ENCODE peak calls at places on chromosomes 6 and 20, in four cellular contexts. One of them, this sample, is unnamed.
A peak's percentile ranks its signal among the peaks of the same experiment; 100 is the strongest.

GRCh38 chr20:22584630-22584921 is 204 bp upstream of the FOXA2 start:
- DNase-seq in WTC11: peak; percentile 66
- DNase-seq in GM12878: no peak
- DNase-seq in H1: no peak
- DNase-seq in this sample: peak; percentile 70

GRCh38 chr6:52141596-52141995 is 44.6 kb upstream of the IL17A start:
- DNase-seq in WTC11: no peak
- DNase-seq in GM12878: no peak
- DNase-seq in H1: no peak
- DNase-seq in this sample: no peak

GRCh38 chr6:33118525-33119123 is 42.8 kb downstream of the HLA-DPB1 start:
- DNase-seq in WTC11: no peak
- DNase-seq in GM12878: no peak
- DNase-seq in H1: no peak
- DNase-seq in this sample: peak; percentile 66

GRCh38 chr6:72363844-72364740 is 257.8 kb upstream of the KCNQ5 start:
- DNase-seq in WTC11: no peak
- DNase-seq in GM12878: no peak
- DNase-seq in H1: no peak
- DNase-seq in this sample: no peak

GRCh38 chr20:15889073-15889923 is 684.0 kb downstream of the KIF16B start:
- DNase-seq in WTC11: no peak
- DNase-seq in GM12878: no peak
- DNase-seq in H1: no peak
- DNase-seq in this sample: no peak

GRCh38 chr20:16752082-16752481 is 3.9 kb downstream of the OTOR start:
- DNase-seq in WTC11: no peak
- DNase-seq in GM12878: no peak
- DNase-seq in H1: no peak
- DNase-seq in this sample: no peak

GRCh38 chr6:235763-236360 is 56.4 kb upstream of the DUSP22 start:
- DNase-seq in WTC11: no peak
- DNase-seq in GM12878: peak; percentile 85
- DNase-seq in H1: no peak
- DNase-seq in this sample: peak; percentile 34

GRCh38 chr20:13119583-13119982 is 101.5 kb upstream of the ISM1 start:
- DNase-seq in WTC11: peak; percentile 17
- DNase-seq in GM12878: no peak
- DNase-seq in H1: peak; percentile 15
- DNase-seq in this sample: peak; percentile 84

GRCh38 chr6:97026298-97026697 is 101.8 kb downstream of the KLHL32 start:
- DNase-seq in WTC11: no peak
- DNase-seq in GM12878: no peak
- DNase-seq in H1: no peak
- DNase-seq in this sample: no peak

GRCh38 chr6:35728663-35729348 is 8.0 kb upstream of the ARMC12 start:
- DNase-seq in WTC11: no peak
- DNase-seq in GM12878: no peak
- DNase-seq in H1: no peak
- DNase-seq in this sample: no peak

GRCh38 chr20:37643400-37643799 is 50.4 kb upstream of the CTNNBL1 start:
- DNase-seq in WTC11: no peak
- DNase-seq in GM12878: no peak
- DNase-seq in H1: no peak
- DNase-seq in this sample: no peak

GRCh38 chr6:106558364-106558763 is 70.9 kb downstream of the RTN4IP1 start:
- DNase-seq in WTC11: no peak
- DNase-seq in GM12878: no peak
- DNase-seq in H1: no peak
- DNase-seq in this sample: peak; percentile 76

GRCh38 chr20:34604980-34605788 is 46.7 kb downstream of the MAP1LC3A start:
- DNase-seq in WTC11: no peak
- DNase-seq in GM12878: no peak
- DNase-seq in H1: no peak
- DNase-seq in this sample: no peak

GRCh38 chr6:109336221-109336955 is 45.9 kb downstream of the CD164 start:
- DNase-seq in WTC11: no peak
- DNase-seq in GM12878: no peak
- DNase-seq in H1: no peak
- DNase-seq in this sample: no peak

GRCh38 chr20:56766528-56766927 is 137.4 kb downstream of the TFAP2C start:
- DNase-seq in WTC11: no peak
- DNase-seq in GM12878: no peak
- DNase-seq in H1: no peak
- DNase-seq in this sample: no peak

GRCh38 chr6:157594292-157594691 is 213.3 kb downstream of the ZDHHC14 start:
- DNase-seq in WTC11: no peak
- DNase-seq in GM12878: no peak
- DNase-seq in H1: no peak
- DNase-seq in this sample: no peak

GRCh38 chr6:158767714-158768113 is 51.5 kb downstream of the EZR start:
- DNase-seq in WTC11: no peak
- DNase-seq in GM12878: no peak
- DNase-seq in H1: no peak
- DNase-seq in this sample: no peak

GRCh38 chr6:29631209-29631810 is 1.7 kb downstream of the GABBR1 start:
- DNase-seq in WTC11: peak; percentile 36
- DNase-seq in GM12878: no peak
- DNase-seq in H1: no peak
- DNase-seq in this sample: no peak

GRCh38 chr6:156166093-156166492 is 611.1 kb upstream of the ARID1B start:
- DNase-seq in WTC11: no peak
- DNase-seq in GM12878: no peak
- DNase-seq in H1: no peak
- DNase-seq in this sample: no peak

DNA sequence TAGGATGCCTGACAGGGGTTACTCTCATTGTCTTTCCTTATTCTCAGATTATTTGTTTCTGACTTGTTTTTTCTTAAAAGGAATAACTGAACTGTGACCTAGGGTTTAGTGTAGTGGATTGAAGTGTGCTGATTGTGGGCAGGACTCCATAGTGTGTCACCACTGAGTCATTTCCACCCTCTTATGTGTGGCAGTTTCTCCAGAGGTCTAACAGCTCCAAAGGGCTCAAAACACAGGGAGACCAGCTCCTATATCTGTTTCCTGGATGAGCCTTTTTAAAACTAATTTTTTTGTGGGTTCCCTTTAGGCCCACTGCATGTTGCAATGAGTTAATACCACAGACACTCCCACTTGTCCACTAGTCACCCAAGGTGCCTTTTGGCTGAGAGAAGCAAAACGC is 951.1 kb upstream of the ADGRB3 start:
- DNase-seq in WTC11: no peak
- DNase-seq in GM12878: no peak
- DNase-seq in H1: no peak
- DNase-seq in this sample: no peak
- TF ChIP-seq ATF3 in WTC11: no peak
- TF ChIP-seq ATF3 in GM12878: no peak
- TF ChIP-seq ATF3 in H1: no peak
- TF ChIP-seq ATF3 in this sample: no peak

GRCh38 chr20:19427480-19427879 is 215.0 kb downstream of the SLC24A3 start:
- DNase-seq in WTC11: peak; percentile 31
- DNase-seq in GM12878: no peak
- DNase-seq in H1: no peak
- DNase-seq in this sample: no peak
- TF ChIP-seq ATF3 in WTC11: no peak
- TF ChIP-seq ATF3 in GM12878: no peak
- TF ChIP-seq ATF3 in H1: no peak
- TF ChIP-seq ATF3 in this sample: no peak

GRCh38 chr6:5854900-5855299 is 151.8 kb downstream of the NRN1 start:
- DNase-seq in WTC11: no peak
- DNase-seq in GM12878: no peak
- DNase-seq in H1: no peak
- DNase-seq in this sample: no peak

GRCh38 chr6:5846889-5847288 is 159.8 kb downstream of the NRN1 start:
- DNase-seq in WTC11: no peak
- DNase-seq in GM12878: no peak
- DNase-seq in H1: no peak
- DNase-seq in this sample: no peak

GRCh38 chr6:5855787-5856186 is 150.9 kb downstream of the NRN1 start:
- DNase-seq in WTC11: no peak
- DNase-seq in GM12878: no peak
- DNase-seq in H1: no peak
- DNase-seq in this sample: no peak

GRCh38 chr6:5850848-5851255 is 155.9 kb downstream of the NRN1 start:
- DNase-seq in WTC11: peak; percentile 84
- DNase-seq in GM12878: no peak
- DNase-seq in H1: peak; percentile 62
- DNase-seq in this sample: no peak

GRCh38 chr6:5851261-5851757 is 155.4 kb downstream of the NRN1 start:
- DNase-seq in WTC11: peak; percentile 80
- DNase-seq in GM12878: no peak
- DNase-seq in H1: peak; percentile 38
- DNase-seq in this sample: no peak
- TF ChIP-seq ATF3 in WTC11: no peak
- TF ChIP-seq ATF3 in GM12878: no peak
- TF ChIP-seq ATF3 in H1: no peak
- TF ChIP-seq ATF3 in this sample: no peak

GRCh38 chr6:118469468-118469867 is 78.6 kb upstream of the PLN start:
- DNase-seq in WTC11: no peak
- DNase-seq in GM12878: no peak
- DNase-seq in H1: no peak
- DNase-seq in this sample: peak; percentile 44
- TF ChIP-seq ATF3 in WTC11: no peak
- TF ChIP-seq ATF3 in GM12878: no peak
- TF ChIP-seq ATF3 in H1: no peak
- TF ChIP-seq ATF3 in this sample: peak; percentile 95

GRCh38 chr20:45432294-45432693 is 16.4 kb downstream of the PIGT start:
- DNase-seq in WTC11: no peak
- DNase-seq in GM12878: peak; percentile 76
- DNase-seq in H1: no peak
- DNase-seq in this sample: no peak
- TF ChIP-seq ATF3 in WTC11: no peak
- TF ChIP-seq ATF3 in GM12878: no peak
- TF ChIP-seq ATF3 in H1: no peak
- TF ChIP-seq ATF3 in this sample: no peak

GRCh38 chr6:57423468-57423867 is 106.0 kb downstream of the PRIM2 start:
- DNase-seq in WTC11: peak; percentile 18
- DNase-seq in GM12878: no peak
- DNase-seq in H1: peak; percentile 67
- DNase-seq in this sample: no peak

DNA sequence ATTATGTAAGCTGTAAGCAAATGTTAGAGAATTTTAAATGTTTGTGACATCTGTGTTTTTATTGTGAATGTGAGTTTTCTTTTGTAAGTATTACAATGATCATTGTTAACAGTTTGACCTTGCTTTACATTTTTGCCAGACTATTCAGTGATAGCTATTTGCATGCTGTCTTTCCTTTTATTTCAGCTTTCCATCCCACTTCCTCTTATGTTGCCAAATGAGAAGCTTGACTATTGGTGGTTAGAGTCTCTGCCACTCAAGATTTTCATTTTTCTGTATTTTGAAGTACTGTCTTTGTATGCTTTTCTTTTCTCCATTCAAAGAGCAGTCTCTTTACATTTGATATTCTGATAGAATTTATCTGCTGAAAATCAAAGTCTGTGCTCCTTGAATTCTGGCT is 104.1 kb downstream of the PRIM2 start:
- DNase-seq in WTC11: no peak
- DNase-seq in GM12878: peak; percentile 24
- DNase-seq in H1: no peak
- DNase-seq in this sample: no peak
- TF ChIP-seq ATF3 in WTC11: no peak
- TF ChIP-seq ATF3 in GM12878: no peak
- TF ChIP-seq ATF3 in H1: no peak
- TF ChIP-seq ATF3 in this sample: no peak

DNA sequence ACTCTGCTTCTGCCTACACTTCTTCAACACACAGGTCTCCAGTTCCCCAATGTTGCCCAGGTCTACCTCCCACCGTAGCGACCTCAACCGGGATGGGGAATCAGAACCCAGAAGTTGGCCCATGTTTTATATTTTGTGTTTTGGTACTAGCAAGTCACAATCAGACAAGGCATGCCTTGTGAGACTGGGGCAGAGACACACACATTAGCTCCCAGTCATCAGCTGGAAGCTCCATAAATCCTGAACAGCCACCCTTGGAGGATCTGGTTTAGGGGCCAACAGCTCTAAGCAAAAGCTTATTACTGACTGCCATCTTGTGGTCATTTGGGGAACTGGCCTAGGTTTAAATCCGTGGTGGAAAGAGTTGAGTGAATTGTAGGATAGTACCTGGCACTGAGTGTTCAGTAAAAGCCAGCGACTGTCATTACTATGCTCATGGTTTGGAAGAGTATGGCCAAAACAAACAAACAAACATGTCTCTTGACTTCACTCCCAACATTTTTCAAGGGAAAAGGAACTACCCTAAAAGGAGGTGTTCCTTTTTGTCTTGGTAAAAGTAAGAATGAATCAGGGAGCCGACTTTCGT is 40.5 kb downstream of the PIM1 start:
- DNase-seq in WTC11: peak; percentile 81
- DNase-seq in GM12878: peak; percentile 26
- DNase-seq in H1: peak; percentile 59
- DNase-seq in this sample: peak; percentile 81
- TF ChIP-seq ATF3 in WTC11: no peak
- TF ChIP-seq ATF3 in GM12878: no peak
- TF ChIP-seq ATF3 in H1: no peak
- TF ChIP-seq ATF3 in this sample: no peak

DNA sequence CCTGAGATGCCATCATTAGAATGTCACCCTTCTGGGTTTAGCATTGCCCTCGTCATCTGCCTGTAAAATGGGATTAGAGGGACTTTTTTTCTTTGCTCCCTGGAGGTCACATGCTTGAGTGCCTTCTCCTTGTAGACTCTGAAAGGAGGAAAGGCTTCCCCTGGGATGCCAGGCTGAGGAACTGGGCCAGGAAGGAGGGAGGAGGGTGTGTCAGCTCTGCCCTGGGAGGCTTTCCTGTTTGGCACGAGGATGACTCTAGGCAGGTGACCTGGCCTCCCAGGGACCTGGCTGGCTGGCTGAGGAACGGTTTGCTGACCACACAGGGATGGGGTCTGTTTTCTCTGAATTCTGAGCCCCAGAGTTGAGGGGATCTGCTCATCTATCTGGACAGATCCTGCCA is 137.9 kb upstream of the RNF24 start:
- DNase-seq in WTC11: no peak
- DNase-seq in GM12878: no peak
- DNase-seq in H1: no peak
- DNase-seq in this sample: no peak
- TF ChIP-seq ATF3 in WTC11: no peak
- TF ChIP-seq ATF3 in GM12878: no peak
- TF ChIP-seq ATF3 in H1: no peak
- TF ChIP-seq ATF3 in this sample: no peak